ENCODE peak calls at places on chromosome 16, in ten cellular contexts. One of them, this sample, is unnamed.

GRCh38 chr16:2948807-2949704 is 15.0 kb upstream of the KREMEN2 start:
- DNase-seq in left cardiac atrium: no peak
- DNase-seq in cardiac fibroblast: no peak
- DNase-seq in activated naive CD8-positive, alpha-beta T cell treated with anti-CD3 and anti-CD28 coated beads for 36 hours: no peak
- DNase-seq in progenitor cell of endocrine pancreas: no peak
- DNase-seq in AG04450: no peak
- DNase-seq in GM04504: no peak
- DNase-seq in epithelial cell of proximal tubule: no peak
- DNase-seq in ELR: no peak
- DNase-seq in amniotic epithelial cell: no peak
- DNase-seq in this sample: no peak

GRCh38 chr16:2586241-2586640 is 48.4 kb downstream of the PDPK1 start:
- DNase-seq in GM04504: no peak
- DNase-seq in left cardiac atrium: peak; percentile 15
- DNase-seq in progenitor cell of endocrine pancreas: no peak
- DNase-seq in activated naive CD8-positive, alpha-beta T cell treated with anti-CD3 and anti-CD28 coated beads for 36 hours: peak; percentile 26
- DNase-seq in ELR: no peak
- DNase-seq in epithelial cell of proximal tubule: no peak
- DNase-seq in AG04450: no peak
- DNase-seq in cardiac fibroblast: no peak
- DNase-seq in amniotic epithelial cell: no peak
- DNase-seq in this sample: no peak

GRCh38 chr16:28311913-28312312 is 19.6 kb downstream of the SBK1 start:
- DNase-seq in AG04450: no peak
- DNase-seq in activated naive CD8-positive, alpha-beta T cell treated with anti-CD3 and anti-CD28 coated beads for 36 hours: peak; percentile 76
- DNase-seq in epithelial cell of proximal tubule: no peak
- DNase-seq in cardiac fibroblast: no peak
- DNase-seq in left cardiac atrium: no peak
- DNase-seq in ELR: no peak
- DNase-seq in GM04504: no peak
- DNase-seq in progenitor cell of endocrine pancreas: no peak
- DNase-seq in amniotic epithelial cell: no peak
- DNase-seq in this sample: no peak

GRCh38 chr16:66116163-66116792 is 250.2 kb upstream of the CDH5 start:
- DNase-seq in epithelial cell of proximal tubule: no peak
- DNase-seq in left cardiac atrium: no peak
- DNase-seq in ELR: peak; percentile 34
- DNase-seq in GM04504: no peak
- DNase-seq in AG04450: no peak
- DNase-seq in activated naive CD8-positive, alpha-beta T cell treated with anti-CD3 and anti-CD28 coated beads for 36 hours: no peak
- DNase-seq in cardiac fibroblast: peak; percentile 16
- DNase-seq in progenitor cell of endocrine pancreas: no peak
- DNase-seq in amniotic epithelial cell: peak; percentile 55
- DNase-seq in this sample: no peak

GRCh38 chr16:86095131-86095752 is 196.3 kb downstream of the IRF8 start:
- DNase-seq in epithelial cell of proximal tubule: no peak
- DNase-seq in amniotic epithelial cell: no peak
- DNase-seq in AG04450: no peak
- DNase-seq in GM04504: no peak
- DNase-seq in left cardiac atrium: no peak
- DNase-seq in activated naive CD8-positive, alpha-beta T cell treated with anti-CD3 and anti-CD28 coated beads for 36 hours: no peak
- DNase-seq in ELR: no peak
- DNase-seq in progenitor cell of endocrine pancreas: no peak
- DNase-seq in cardiac fibroblast: no peak
- DNase-seq in this sample: no peak

GRCh38 chr16:1465567-1465915 is 9.3 kb downstream of the CLCN7 start:
- DNase-seq in ELR: no peak
- DNase-seq in GM04504: no peak
- DNase-seq in left cardiac atrium: no peak
- DNase-seq in AG04450: no peak
- DNase-seq in activated naive CD8-positive, alpha-beta T cell treated with anti-CD3 and anti-CD28 coated beads for 36 hours: no peak
- DNase-seq in epithelial cell of proximal tubule: no peak
- DNase-seq in cardiac fibroblast: no peak
- DNase-seq in amniotic epithelial cell: no peak
- DNase-seq in progenitor cell of endocrine pancreas: no peak
- DNase-seq in this sample: no peak

GRCh38 chr16:67782567-67783352 is 23.6 kb downstream of the RANBP10 start:
- DNase-seq in epithelial cell of proximal tubule: no peak
- DNase-seq in cardiac fibroblast: no peak
- DNase-seq in amniotic epithelial cell: no peak
- DNase-seq in left cardiac atrium: no peak
- DNase-seq in activated naive CD8-positive, alpha-beta T cell treated with anti-CD3 and anti-CD28 coated beads for 36 hours: no peak
- DNase-seq in AG04450: no peak
- DNase-seq in ELR: no peak
- DNase-seq in progenitor cell of endocrine pancreas: no peak
- DNase-seq in GM04504: no peak
- DNase-seq in this sample: no peak

GRCh38 chr16:88606146-88606757 is 32.1 kb upstream of the IL17C start:
- DNase-seq in progenitor cell of endocrine pancreas: no peak
- DNase-seq in epithelial cell of proximal tubule: no peak
- DNase-seq in cardiac fibroblast: no peak
- DNase-seq in activated naive CD8-positive, alpha-beta T cell treated with anti-CD3 and anti-CD28 coated beads for 36 hours: no peak
- DNase-seq in ELR: no peak
- DNase-seq in amniotic epithelial cell: no peak
- DNase-seq in GM04504: no peak
- DNase-seq in AG04450: no peak
- DNase-seq in left cardiac atrium: no peak
- DNase-seq in this sample: no peak

GRCh38 chr16:25009822-25010221 is 5.3 kb downstream of the ARHGAP17 start:
- DNase-seq in GM04504: no peak
- DNase-seq in activated naive CD8-positive, alpha-beta T cell treated with anti-CD3 and anti-CD28 coated beads for 36 hours: no peak
- DNase-seq in epithelial cell of proximal tubule: no peak
- DNase-seq in progenitor cell of endocrine pancreas: no peak
- DNase-seq in amniotic epithelial cell: no peak
- DNase-seq in AG04450: no peak
- DNase-seq in left cardiac atrium: peak; percentile 55
- DNase-seq in ELR: no peak
- DNase-seq in cardiac fibroblast: no peak
- DNase-seq in this sample: no peak

GRCh38 chr16:5333991-5334390 is 236.4 kb upstream of the EEF2KMT start:
- DNase-seq in epithelial cell of proximal tubule: no peak
- DNase-seq in amniotic epithelial cell: no peak
- DNase-seq in ELR: no peak
- DNase-seq in left cardiac atrium: no peak
- DNase-seq in progenitor cell of endocrine pancreas: no peak
- DNase-seq in AG04450: no peak
- DNase-seq in cardiac fibroblast: no peak
- DNase-seq in GM04504: no peak
- DNase-seq in activated naive CD8-positive, alpha-beta T cell treated with anti-CD3 and anti-CD28 coated beads for 36 hours: no peak
- DNase-seq in this sample: no peak

GRCh38 chr16:67406628-67407027 is 9.6 kb downstream of the ZDHHC1 start:
- DNase-seq in left cardiac atrium: no peak
- DNase-seq in progenitor cell of endocrine pancreas: no peak
- DNase-seq in amniotic epithelial cell: peak; percentile 58
- DNase-seq in ELR: peak; percentile 90
- DNase-seq in cardiac fibroblast: peak; percentile 80
- DNase-seq in activated naive CD8-positive, alpha-beta T cell treated with anti-CD3 and anti-CD28 coated beads for 36 hours: no peak
- DNase-seq in GM04504: peak; percentile 81
- DNase-seq in epithelial cell of proximal tubule: no peak
- DNase-seq in AG04450: peak; percentile 57
- DNase-seq in this sample: no peak

GRCh38 chr16:19417640-19418039 is at the start of gene TMC5:
- DNase-seq in AG04450: no peak
- DNase-seq in cardiac fibroblast: no peak
- DNase-seq in GM04504: no peak
- DNase-seq in epithelial cell of proximal tubule: no peak
- DNase-seq in progenitor cell of endocrine pancreas: no peak
- DNase-seq in ELR: no peak
- DNase-seq in activated naive CD8-positive, alpha-beta T cell treated with anti-CD3 and anti-CD28 coated beads for 36 hours: no peak
- DNase-seq in left cardiac atrium: no peak
- DNase-seq in amniotic epithelial cell: no peak
- DNase-seq in this sample: no peak

GRCh38 chr16:70652322-70652721 is 6.0 kb downstream of the IL34 start:
- DNase-seq in activated naive CD8-positive, alpha-beta T cell treated with anti-CD3 and anti-CD28 coated beads for 36 hours: no peak
- DNase-seq in left cardiac atrium: no peak
- DNase-seq in epithelial cell of proximal tubule: peak; percentile 22
- DNase-seq in cardiac fibroblast: peak; percentile 34
- DNase-seq in AG04450: no peak
- DNase-seq in progenitor cell of endocrine pancreas: no peak
- DNase-seq in ELR: no peak
- DNase-seq in GM04504: no peak
- DNase-seq in amniotic epithelial cell: no peak
- DNase-seq in this sample: peak; percentile 23

GRCh38 chr16:83706394-83706793 is 101.4 kb upstream of the HSBP1 start:
- DNase-seq in GM04504: no peak
- DNase-seq in epithelial cell of proximal tubule: peak; percentile 97
- DNase-seq in cardiac fibroblast: peak; percentile 45
- DNase-seq in left cardiac atrium: no peak
- DNase-seq in amniotic epithelial cell: no peak
- DNase-seq in activated naive CD8-positive, alpha-beta T cell treated with anti-CD3 and anti-CD28 coated beads for 36 hours: no peak
- DNase-seq in AG04450: no peak
- DNase-seq in progenitor cell of endocrine pancreas: no peak
- DNase-seq in ELR: peak; percentile 33
- DNase-seq in this sample: peak; percentile 93

GRCh38 chr16:47617732-47618131 is 156.6 kb downstream of the PHKB start:
- DNase-seq in AG04450: no peak
- DNase-seq in left cardiac atrium: no peak
- DNase-seq in GM04504: no peak
- DNase-seq in cardiac fibroblast: no peak
- DNase-seq in amniotic epithelial cell: peak; percentile 10
- DNase-seq in ELR: no peak
- DNase-seq in epithelial cell of proximal tubule: no peak
- DNase-seq in activated naive CD8-positive, alpha-beta T cell treated with anti-CD3 and anti-CD28 coated beads for 36 hours: no peak
- DNase-seq in progenitor cell of endocrine pancreas: no peak
- DNase-seq in this sample: no peak

GRCh38 chr16:89096768-89097527 is 3.3 kb downstream of the ACSF3 start:
- DNase-seq in activated naive CD8-positive, alpha-beta T cell treated with anti-CD3 and anti-CD28 coated beads for 36 hours: peak; percentile 66
- DNase-seq in cardiac fibroblast: no peak
- DNase-seq in ELR: no peak
- DNase-seq in left cardiac atrium: no peak
- DNase-seq in GM04504: no peak
- DNase-seq in epithelial cell of proximal tubule: no peak
- DNase-seq in progenitor cell of endocrine pancreas: no peak
- DNase-seq in amniotic epithelial cell: no peak
- DNase-seq in AG04450: no peak
- DNase-seq in this sample: no peak

GRCh38 chr16:23836078-23836403 is 258 bp downstream of the PRKCB start:
- DNase-seq in AG04450: no peak
- DNase-seq in amniotic epithelial cell: no peak
- DNase-seq in GM04504: no peak
- DNase-seq in progenitor cell of endocrine pancreas: no peak
- DNase-seq in epithelial cell of proximal tubule: no peak
- DNase-seq in activated naive CD8-positive, alpha-beta T cell treated with anti-CD3 and anti-CD28 coated beads for 36 hours: no peak
- DNase-seq in left cardiac atrium: no peak
- DNase-seq in ELR: no peak
- DNase-seq in cardiac fibroblast: no peak
- DNase-seq in this sample: no peak

GRCh38 chr16:1428511-1428910 is 2.4 kb upstream of the PERCC1 start:
- DNase-seq in activated naive CD8-positive, alpha-beta T cell treated with anti-CD3 and anti-CD28 coated beads for 36 hours: peak; percentile 72
- DNase-seq in cardiac fibroblast: peak; percentile 19
- DNase-seq in amniotic epithelial cell: peak; percentile 14
- DNase-seq in left cardiac atrium: no peak
- DNase-seq in progenitor cell of endocrine pancreas: no peak
- DNase-seq in ELR: peak; percentile 19
- DNase-seq in epithelial cell of proximal tubule: no peak
- DNase-seq in GM04504: no peak
- DNase-seq in AG04450: no peak
- DNase-seq in this sample: no peak

GRCh38 chr16:2157480-2158261 is 2.1 kb downstream of the TRAF7 start:
- DNase-seq in left cardiac atrium: no peak
- DNase-seq in epithelial cell of proximal tubule: no peak
- DNase-seq in ELR: no peak
- DNase-seq in cardiac fibroblast: no peak
- DNase-seq in progenitor cell of endocrine pancreas: no peak
- DNase-seq in GM04504: no peak
- DNase-seq in amniotic epithelial cell: no peak
- DNase-seq in AG04450: no peak
- DNase-seq in activated naive CD8-positive, alpha-beta T cell treated with anti-CD3 and anti-CD28 coated beads for 36 hours: no peak
- DNase-seq in this sample: no peak

GRCh38 chr16:29738514-29738913 is 7.3 kb downstream of the C16orf54 start:
- DNase-seq in activated naive CD8-positive, alpha-beta T cell treated with anti-CD3 and anti-CD28 coated beads for 36 hours: no peak
- DNase-seq in ELR: no peak
- DNase-seq in GM04504: no peak
- DNase-seq in progenitor cell of endocrine pancreas: no peak
- DNase-seq in AG04450: no peak
- DNase-seq in cardiac fibroblast: no peak
- DNase-seq in epithelial cell of proximal tubule: no peak
- DNase-seq in amniotic epithelial cell: no peak
- DNase-seq in left cardiac atrium: no peak
- DNase-seq in this sample: no peak

GRCh38 chr16:27174798-27175197 is 28.5 kb upstream of the KDM8 start:
- DNase-seq in progenitor cell of endocrine pancreas: no peak
- DNase-seq in amniotic epithelial cell: peak; percentile 86
- DNase-seq in ELR: peak; percentile 80
- DNase-seq in epithelial cell of proximal tubule: no peak
- DNase-seq in activated naive CD8-positive, alpha-beta T cell treated with anti-CD3 and anti-CD28 coated beads for 36 hours: no peak
- DNase-seq in AG04450: no peak
- DNase-seq in GM04504: no peak
- DNase-seq in cardiac fibroblast: peak; percentile 48
- DNase-seq in left cardiac atrium: no peak
- DNase-seq in this sample: peak; percentile 16

GRCh38 chr16:14029658-14030057 is 41.5 kb upstream of the MRTFB start:
- DNase-seq in cardiac fibroblast: no peak
- DNase-seq in progenitor cell of endocrine pancreas: no peak
- DNase-seq in activated naive CD8-positive, alpha-beta T cell treated with anti-CD3 and anti-CD28 coated beads for 36 hours: no peak
- DNase-seq in ELR: no peak
- DNase-seq in GM04504: no peak
- DNase-seq in left cardiac atrium: peak; percentile 25
- DNase-seq in epithelial cell of proximal tubule: no peak
- DNase-seq in AG04450: no peak
- DNase-seq in amniotic epithelial cell: no peak
- DNase-seq in this sample: no peak

GRCh38 chr16:25126820-25127232 is 15.3 kb downstream of the LCMT1 start:
- DNase-seq in AG04450: peak; percentile 54
- DNase-seq in activated naive CD8-positive, alpha-beta T cell treated with anti-CD3 and anti-CD28 coated beads for 36 hours: peak; percentile 40
- DNase-seq in progenitor cell of endocrine pancreas: no peak
- DNase-seq in epithelial cell of proximal tubule: no peak
- DNase-seq in cardiac fibroblast: peak; percentile 89
- DNase-seq in left cardiac atrium: no peak
- DNase-seq in ELR: peak; percentile 90
- DNase-seq in GM04504: peak; percentile 56
- DNase-seq in amniotic epithelial cell: peak; percentile 94
- DNase-seq in this sample: no peak

GRCh38 chr16:84967828-84968227 is 43.5 kb downstream of the ZDHHC7 start:
- DNase-seq in epithelial cell of proximal tubule: no peak
- DNase-seq in amniotic epithelial cell: peak; percentile 98
- DNase-seq in left cardiac atrium: no peak
- DNase-seq in progenitor cell of endocrine pancreas: no peak
- DNase-seq in activated naive CD8-positive, alpha-beta T cell treated with anti-CD3 and anti-CD28 coated beads for 36 hours: no peak
- DNase-seq in ELR: no peak
- DNase-seq in cardiac fibroblast: no peak
- DNase-seq in GM04504: no peak
- DNase-seq in AG04450: no peak
- DNase-seq in this sample: no peak

GRCh38 chr16:57041182-57042156 is 50.9 kb upstream of the CPNE2 start:
- DNase-seq in AG04450: no peak
- DNase-seq in GM04504: no peak
- DNase-seq in activated naive CD8-positive, alpha-beta T cell treated with anti-CD3 and anti-CD28 coated beads for 36 hours: peak; percentile 87
- DNase-seq in amniotic epithelial cell: no peak
- DNase-seq in cardiac fibroblast: no peak
- DNase-seq in ELR: no peak
- DNase-seq in epithelial cell of proximal tubule: no peak
- DNase-seq in left cardiac atrium: no peak
- DNase-seq in progenitor cell of endocrine pancreas: no peak
- DNase-seq in this sample: no peak

GRCh38 chr16:77288222-77288621 is 89.0 kb downstream of the SYCE1L start:
- DNase-seq in AG04450: peak; percentile 32
- DNase-seq in activated naive CD8-positive, alpha-beta T cell treated with anti-CD3 and anti-CD28 coated beads for 36 hours: no peak
- DNase-seq in GM04504: peak; percentile 63
- DNase-seq in cardiac fibroblast: peak; percentile 95
- DNase-seq in amniotic epithelial cell: peak; percentile 96
- DNase-seq in left cardiac atrium: no peak
- DNase-seq in progenitor cell of endocrine pancreas: no peak
- DNase-seq in epithelial cell of proximal tubule: peak; percentile 72
- DNase-seq in ELR: peak; percentile 89
- DNase-seq in this sample: peak; percentile 59

GRCh38 chr16:3007957-3008748 is 4.6 kb upstream of the CLDN9 start:
- DNase-seq in progenitor cell of endocrine pancreas: no peak
- DNase-seq in left cardiac atrium: no peak
- DNase-seq in cardiac fibroblast: no peak
- DNase-seq in AG04450: no peak
- DNase-seq in amniotic epithelial cell: no peak
- DNase-seq in ELR: no peak
- DNase-seq in epithelial cell of proximal tubule: no peak
- DNase-seq in activated naive CD8-positive, alpha-beta T cell treated with anti-CD3 and anti-CD28 coated beads for 36 hours: no peak
- DNase-seq in GM04504: no peak
- DNase-seq in this sample: no peak

GRCh38 chr16:30010817-30011504 is at the start of gene DOC2A:
- DNase-seq in GM04504: no peak
- DNase-seq in left cardiac atrium: no peak
- DNase-seq in ELR: no peak
- DNase-seq in progenitor cell of endocrine pancreas: no peak
- DNase-seq in amniotic epithelial cell: no peak
- DNase-seq in epithelial cell of proximal tubule: no peak
- DNase-seq in cardiac fibroblast: no peak
- DNase-seq in activated naive CD8-positive, alpha-beta T cell treated with anti-CD3 and anti-CD28 coated beads for 36 hours: peak; percentile 43
- DNase-seq in AG04450: no peak
- DNase-seq in this sample: no peak